ENCODE peak calls at places on chromosome 12, in four cellular contexts. A, H, R and D are unnamed samples.

GRCh38 chr12:117499759-117500485 is 138.5 kb upstream of the NOS1 start:
- DNase-seq in R (no peak), H (no peak), A (peak), D (no peak)

GRCh38 chr12:89962648-89963047 is 254.0 kb upstream of the ATP2B1 start:
- DNase-seq in H (peak), A (no peak), R (no peak), D (no peak)

GRCh38 chr12:90099288-90099687 is 390.6 kb upstream of the ATP2B1 start:
- DNase-seq in R (no peak), H (no peak), A (no peak), D (no peak)

GRCh38 chr12:98814254-98814653 is 169.2 kb downstream of the APAF1 start:
- DNase-seq in R (no peak), H (peak), A (no peak), D (no peak)

GRCh38 chr12:46450279-46450748 is 77.7 kb upstream of the SLC38A2 start:
- DNase-seq in H (peak), R (no peak), A (peak), D (no peak)

GRCh38 chr12:12837025-12837872 is 24.1 kb downstream of the DDX47 start:
- DNase-seq in H (peak), A (peak), R (no peak), D (peak)

GRCh38 chr12:26623136-26623535 is 209.9 kb downstream of the ITPR2 start:
- DNase-seq in H (no peak), R (no peak), A (no peak), D (no peak)

GRCh38 chr12:103268831-103269514 is 226.8 kb downstream of the C12orf42 start:
- DNase-seq in R (no peak), H (no peak), A (no peak), D (no peak)

GRCh38 chr12:52191841-52192791 is at the start of gene KRT80:
- DNase-seq in A (peak), R (no peak), H (peak), D (no peak)

GRCh38 chr12:123996581-123996980 is 23.6 kb downstream of the ZNF664 start:
- DNase-seq in R (no peak), H (no peak), A (no peak), D (no peak)

GRCh38 chr12:92765871-92766270 is 63.1 kb downstream of the PLEKHG7 start:
- DNase-seq in H (no peak), A (no peak), R (no peak), D (no peak)

GRCh38 chr12:21526721-21527345 is 737 bp downstream of the SPX start:
- DNase-seq in R (no peak), A (peak), H (no peak), D (no peak)

GRCh38 chr12:10363922-10364838 is 25.7 kb downstream of the KLRK1 start:
- DNase-seq in R (no peak), H (peak), A (peak), D (no peak)

GRCh38 chr12:9706081-9706685 is 26.7 kb downstream of the CLECL1 start:
- DNase-seq in R (no peak), A (no peak), H (no peak), D (no peak)

GRCh38 chr12:18824287-18824686 is 86.4 kb downstream of the CAPZA3 start:
- DNase-seq in A (no peak), R (no peak), H (no peak), D (no peak)

GRCh38 chr12:66061557-66062279 is 68.8 kb downstream of the LLPH start:
- DNase-seq in H (peak), R (no peak), A (no peak), D (peak)

GRCh38 chr12:26872623-26873022 is 39.6 kb upstream of the ITPR2 start:
- DNase-seq in H (no peak), R (no peak), A (no peak), D (no peak)

GRCh38 chr12:27822076-27822712 is 42.2 kb upstream of the MANSC4 start:
- DNase-seq in A (no peak), R (no peak), H (peak), D (no peak)

GRCh38 chr12:64104376-64104775 is 117.7 kb downstream of the KICS2 start:
- DNase-seq in A (peak), R (no peak), H (peak), D (no peak)

GRCh38 chr12:30829876-30830275 is 75.1 kb upstream of the CAPRIN2 start:
- DNase-seq in R (no peak), A (no peak), H (no peak), D (no peak)

GRCh38 chr12:91205791-91206190 is 23.2 kb upstream of the DCN start:
- DNase-seq in H (no peak), A (no peak), R (no peak), D (no peak)

GRCh38 chr12:13686243-13686642 is 295.2 kb downstream of the GRIN2B start:
- DNase-seq in H (no peak), R (no peak), A (no peak), D (no peak)

GRCh38 chr12:14846042-14846587 is 2.8 kb upstream of the ART4 start:
- DNase-seq in H (no peak), R (no peak), A (no peak), D (no peak)

GRCh38 chr12:25692115-25693035 is 139.3 kb upstream of the LMNTD1 start:
- DNase-seq in R (no peak), A (peak), H (no peak), D (no peak)

GRCh38 chr12:5018677-5019076 is 25.0 kb upstream of the KCNA5 start:
- DNase-seq in H (no peak), R (no peak), A (no peak), D (no peak)

GRCh38 chr12:98399532-98399931 is 115.9 kb upstream of the TMPO start:
- DNase-seq in R (no peak), H (peak), A (no peak), D (no peak)

GRCh38 chr12:27488479-27488878 is 35.5 kb upstream of the PPFIBP1 start:
- DNase-seq in A (no peak), H (peak), R (no peak), D (no peak)

GRCh38 chr12:127599441-127599840 is 667.5 kb upstream of the TMEM132C start:
- DNase-seq in R (no peak), A (no peak), H (no peak), D (no peak)

GRCh38 chr12:123532808-123533649 is 490 bp downstream of the RILPL1 start:
- DNase-seq in R (no peak), H (peak), A (peak), D (no peak)

GRCh38 chr12:12592930-12593329 is 18.7 kb upstream of the CREBL2 start:
- DNase-seq in A (no peak), H (no peak), R (no peak), D (no peak)

GRCh38 chr12:24596768-24597388 is 352.0 kb downstream of the BCAT1 start:
- DNase-seq in A (no peak), R (no peak), H (peak), D (no peak)

GRCh38 chr12:106897082-106897481 is 58.6 kb upstream of the TMEM263 start:
- DNase-seq in A (no peak), H (peak), R (no peak), D (no peak)

GRCh38 chr12:20483776-20484175 is 115.4 kb downstream of the PDE3A start:
- DNase-seq in A (no peak), H (no peak), R (no peak), D (no peak)

GRCh38 chr12:52078276-52078675 is 1.2 kb upstream of the SMIM41 start:
- DNase-seq in A (no peak), H (no peak), R (no peak), D (no peak)

GRCh38 chr12:85155791-85156190 is 119.6 kb downstream of the LRRIQ1 start:
- DNase-seq in R (no peak), H (peak), A (no peak), D (no peak)

GRCh38 chr12:106766393-106766826 is 8.1 kb upstream of the RIC8B start:
- DNase-seq in H (peak), A (peak), R (no peak), D (no peak)

GRCh38 chr12:81296556-81297305 is 218.9 kb downstream of the ACSS3 start:
- DNase-seq in H (no peak), A (peak), R (no peak), D (no peak)

GRCh38 chr12:8987163-8987562 is 2.2 kb upstream of the KLRG1 start:
- DNase-seq in R (no peak), A (no peak), H (no peak), D (no peak)